ENCODE peak calls at places on chromosomes 6 and 20, in four cellular contexts. B is spleen, F is PC-9, D is adrenal gland. P is an unnamed sample.

GRCh38 chr20:21981607-21982344 is 276.3 kb downstream of the PAX1 start:
- DNase-seq in D (no peak), B (no peak), F (no peak), P (no peak)

GRCh38 chr6:115591973-115592486 is 468.7 kb downstream of the FRK start:
- DNase-seq in D (no peak), B (no peak), F (no peak), P (no peak)

GRCh38 chr20:32350421-32350820 is 7.7 kb upstream of the ASXL1 start:
- DNase-seq in D (no peak), F (no peak), B (no peak), P (no peak)

GRCh38 chr6:160960839-160961238 is 30.7 kb upstream of the MAP3K4 start:
- DNase-seq in F (no peak), D (no peak), B (no peak), P (no peak)

GRCh38 chr6:149899486-149899885 is 1.6 kb upstream of the RAET1E start:
- DNase-seq in D (peak), B (no peak), F (no peak), P (no peak)

GRCh38 chr6:57044568-57044967 is 1.9 kb upstream of the KIAA1586 start:
- DNase-seq in F (no peak), D (no peak), B (no peak), P (no peak)

GRCh38 chr6:75024796-75025195 is 181.1 kb downstream of the COL12A1 start:
- DNase-seq in B (no peak), F (no peak), D (no peak), P (no peak)

GRCh38 chr6:98747960-98748359 is 86.4 kb upstream of the POU3F2 start:
- DNase-seq in B (no peak), D (no peak), F (no peak), P (no peak)

GRCh38 chr20:48965189-48965910 is 43.8 kb downstream of the ARFGEF2 start:
- DNase-seq in F (no peak), D (no peak), B (no peak), P (peak)

GRCh38 chr20:21628800-21629199 is 76.7 kb upstream of the PAX1 start:
- DNase-seq in B (no peak), F (no peak), D (no peak), P (no peak)

GRCh38 chr6:1729133-1729751 is 119.5 kb downstream of the FOXC1 start:
- DNase-seq in F (no peak), D (no peak), B (no peak), P (no peak)

GRCh38 chr20:49752504-49752903 is 38.8 kb upstream of the B4GALT5 start:
- DNase-seq in D (no peak), B (no peak), F (no peak), P (no peak)

GRCh38 chr6:54690596-54690995 is 156.0 kb upstream of the FAM83B start:
- DNase-seq in B (no peak), D (no peak), F (no peak), P (no peak)

GRCh38 chr20:61320617-61321200 is 68.6 kb downstream of the CDH4 start:
- DNase-seq in F (no peak), D (no peak), B (peak), P (no peak)

GRCh38 chr6:48916523-48917050 is 546.5 kb downstream of the MMUT start:
- DNase-seq in B (no peak), F (no peak), D (no peak), P (no peak)

GRCh38 chr20:59385461-59385860 is 85.0 kb downstream of the EDN3 start:
- DNase-seq in D (no peak), B (no peak), F (no peak), P (no peak)

GRCh38 chr6:26322645-26323482 is 42.1 kb upstream of the BTN3A2 start:
- DNase-seq in B (no peak), D (peak), F (peak), P (peak)

GRCh38 chr6:169319561-169319960 is 65.9 kb upstream of the THBS2 start:
- DNase-seq in D (no peak), F (no peak), B (no peak), P (no peak)

GRCh38 chr6:120869397-120869796 is 464.9 kb downstream of the TBC1D32 start:
- DNase-seq in F (no peak), B (no peak), D (no peak), P (no peak)

GRCh38 chr6:137893726-137894125 is 26.7 kb downstream of the TNFAIP3 start:
- DNase-seq in B (no peak), D (no peak), F (no peak), P (no peak)

GRCh38 chr6:38631186-38631783 is 8.4 kb downstream of the BTBD9 start:
- DNase-seq in B (no peak), D (no peak), F (no peak), P (no peak)

GRCh38 chr6:155187096-155187495 is 76.7 kb upstream of the CLDN20 start:
- DNase-seq in B (no peak), D (no peak), F (no peak), P (no peak)

GRCh38 chr6:74439412-74439811 is 743.4 kb downstream of the CD109 start:
- DNase-seq in F (no peak), B (no peak), D (no peak), P (no peak)

GRCh38 chr6:146912730-146913680 is 291.2 kb upstream of the STXBP5 start:
- DNase-seq in B (no peak), F (no peak), D (no peak), P (no peak)
- H3K4me3 ChIP-seq in B (no peak), F (peak), D (no peak), P (no peak)

GRCh38 chr6:110399219-110400071 is 15.9 kb downstream of the DDO start:
- DNase-seq in B (no peak), F (peak), D (no peak), P (no peak)
- H3K4me3 ChIP-seq in B (peak), F (no peak), D (no peak), P (no peak)

GRCh38 chr6:134171517-134171916 is 119.1 kb upstream of the SLC2A12 start:
- DNase-seq in D (no peak), B (no peak), F (no peak), P (no peak)

GRCh38 chr6:134168580-134169223 is 116.3 kb upstream of the SLC2A12 start:
- DNase-seq in D (no peak), F (no peak), B (no peak), P (no peak)

GRCh38 chr6:134172020-134172766 is 119.8 kb upstream of the SLC2A12 start:
- DNase-seq in F (no peak), D (no peak), B (no peak), P (no peak)

GRCh38 chr6:134169881-134170486 is 117.6 kb upstream of the SLC2A12 start:
- DNase-seq in F (no peak), D (no peak), B (no peak), P (no peak)

GRCh38 chr6:134170844-134171243 is 118.4 kb upstream of the SLC2A12 start:
- DNase-seq in B (no peak), F (no peak), D (peak), P (peak)
- H3K4me3 ChIP-seq in B (peak), F (no peak), D (no peak), P (no peak)

GRCh38 chr6:146889303-146889702 is 290.5 kb downstream of the ADGB start:
- DNase-seq in B (no peak), F (no peak), D (no peak), P (no peak)

GRCh38 chr6:146886587-146887446 is 288.0 kb downstream of the ADGB start:
- DNase-seq in B (no peak), F (no peak), D (no peak), P (no peak)

GRCh38 chr6:146890172-146890571 is 291.4 kb downstream of the ADGB start:
- DNase-seq in D (no peak), F (no peak), B (no peak), P (no peak)

GRCh38 chr6:146885708-146886457 is 287.1 kb downstream of the ADGB start:
- DNase-seq in B (no peak), D (no peak), F (no peak), P (no peak)

DNA sequence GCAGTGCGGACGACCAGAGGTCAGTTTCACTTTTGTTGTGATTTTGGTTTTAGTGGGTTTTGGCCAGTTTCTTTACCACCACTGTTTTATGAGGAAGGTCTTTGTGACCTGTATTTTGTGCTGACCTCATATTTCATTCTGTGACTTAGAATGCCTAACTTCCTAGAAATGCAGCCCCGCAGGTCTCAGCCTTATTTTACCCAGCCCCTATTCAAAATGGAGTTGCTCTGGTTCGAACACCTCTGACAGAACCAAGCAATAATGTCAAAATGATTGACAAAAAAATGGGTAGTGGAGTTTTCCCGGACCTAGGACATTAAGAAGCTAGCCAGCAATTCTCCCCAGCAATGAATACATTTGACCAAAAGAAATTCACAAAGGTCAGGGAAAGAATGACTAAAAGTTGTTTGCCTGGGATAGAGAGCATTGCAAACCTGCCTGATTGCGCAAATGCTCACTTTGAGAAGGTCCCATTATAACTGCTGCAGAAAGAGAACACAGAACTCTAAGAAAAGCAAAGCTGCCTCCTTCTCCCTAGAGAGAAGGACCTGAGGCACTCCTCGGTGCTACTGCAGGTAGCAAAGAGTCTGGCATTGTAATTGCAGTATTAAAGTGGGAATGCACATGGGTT is 288.8 kb downstream of the ADGB start:
- DNase-seq in B (no peak), F (no peak), D (no peak), P (no peak)
- H3K4me3 ChIP-seq in B (no peak), F (no peak), D (no peak), P (no peak)

DNA sequence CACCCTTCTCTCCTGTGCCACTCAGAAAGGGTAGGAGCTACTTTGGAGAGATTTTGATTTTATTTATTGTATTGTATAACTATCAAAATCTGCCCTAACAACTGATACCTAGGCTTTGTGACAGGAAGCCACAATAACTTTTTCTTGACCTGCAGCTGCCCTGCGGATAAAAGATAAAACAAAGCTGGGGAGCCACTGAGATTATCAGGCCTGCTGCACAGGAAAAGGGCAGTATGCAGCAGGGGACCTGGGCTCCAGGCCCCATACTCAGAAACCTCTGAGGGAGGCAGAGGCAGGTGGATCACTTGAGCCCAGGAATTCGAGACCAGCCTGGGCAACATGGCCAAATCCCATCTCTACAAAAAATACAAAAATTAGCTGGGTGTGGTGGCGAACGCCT is 980 bp upstream of the SNX21 start:
- DNase-seq in B (no peak), F (no peak), D (no peak), P (no peak)
- H3K4me3 ChIP-seq in B (no peak), F (no peak), D (no peak), P (no peak)

P was measured in WERI-Rb-1.